ENCODE peak calls at places on chromosomes 12 and 14, in ten cellular contexts. L is immature natural killer cell; N is Caco-2; K is left ventricle myocardium inferior; G is uterus; F is GM04504; Y is NCI-H2081; O is adipocyte; A is GM03348; E is CD8-positive, alpha-beta T cell. T is an unnamed sample.

GRCh38 chr14:64704145-64704742 is at the start of gene PLEKHG3:
- DNase-seq in O (peak; percentile 89), E (no peak), A (peak; percentile 91), G (peak; percentile 87), N (peak; percentile 92), Y (peak; percentile 86), L (peak; percentile 79), F (no peak), K (peak; percentile 85), T (peak; percentile 48)

GRCh38 chr12:25236190-25236589 is 14.5 kb downstream of the KRAS start:
- DNase-seq in A (peak; percentile 22), G (no peak), N (no peak), O (peak; percentile 50), E (no peak), Y (no peak), L (no peak), F (no peak), K (no peak), T (no peak)

GRCh38 chr14:75822522-75823288 is 159.1 kb downstream of the TGFB3 start:
- DNase-seq in E (no peak), O (peak; percentile 73), A (peak; percentile 72), N (no peak), K (no peak), F (peak; percentile 60), G (no peak), Y (no peak), L (no peak), T (peak; percentile 73)

GRCh38 chr14:89349196-89350008 is 67.6 kb downstream of the FOXN3 start:
- DNase-seq in E (no peak), N (peak; percentile 41), L (no peak), K (no peak), F (no peak), Y (peak; percentile 98), O (no peak), G (peak; percentile 60), A (no peak), T (no peak)

GRCh38 chr12:109458086-109458485 is 19.0 kb downstream of the KCTD10 start:
- DNase-seq in F (no peak), E (no peak), G (no peak), O (peak; percentile 59), N (no peak), A (peak; percentile 66), K (no peak), L (no peak), Y (no peak), T (peak; percentile 73)

GRCh38 chr12:132191715-132192553 is 47.7 kb downstream of the NOC4L start:
- DNase-seq in F (no peak), N (no peak), K (no peak), E (no peak), O (no peak), A (no peak), L (no peak), Y (no peak), G (no peak), T (no peak)

GRCh38 chr12:131831635-131832041 is 3.4 kb downstream of the MMP17 start:
- DNase-seq in F (peak; percentile 84), Y (peak; percentile 80), A (peak; percentile 93), K (no peak), G (peak; percentile 44), O (peak; percentile 74), N (no peak), E (no peak), L (no peak), T (peak; percentile 94)

GRCh38 chr12:461425-461824 is 1.7 kb downstream of the B4GALNT3 start:
- DNase-seq in F (no peak), Y (no peak), N (peak; percentile 46), O (no peak), G (no peak), A (no peak), E (no peak), K (no peak), L (no peak), T (no peak)

GRCh38 chr14:22865424-22866215 is 5.9 kb upstream of the LRP10 start:
- DNase-seq in E (no peak), K (no peak), O (no peak), G (no peak), A (no peak), Y (no peak), L (no peak), N (no peak), F (no peak), T (no peak)

GRCh38 chr14:77251870-77252269 is 19.1 kb downstream of the NGB start:
- DNase-seq in N (no peak), L (no peak), K (no peak), O (no peak), F (no peak), A (no peak), G (no peak), Y (no peak), E (no peak), T (no peak)

GRCh38 chr14:32998433-32998832 is 59.8 kb downstream of the NPAS3 start:
- DNase-seq in E (no peak), A (peak; percentile 36), Y (peak; percentile 37), L (no peak), F (no peak), N (no peak), K (no peak), O (peak; percentile 51), G (no peak), T (peak; percentile 17)